ENCODE peak calls at places on chromosomes 4 and X, in nine cellular contexts. J is left cardiac atrium; L is HEK293T; X is bronchial epithelial cell; Z is CD4-positive, CD25-positive, alpha-beta regulatory T cell; Y is AG04450; M is Right ventricle myocardium superior; S is progenitor cell of endocrine pancreas; B is A172. H is an unnamed sample.

GRCh38 chrX:15848576-15848975 is 6.0 kb downstream of the AP1S2 start:
- DNase-seq in J (no peak), L (no peak), X (no peak), Z (no peak), Y (no peak), M (no peak), S (no peak), B (no peak), H (no peak)

GRCh38 chr4:158860856-158861255 is 92.0 kb downstream of the FNIP2 start:
- DNase-seq in J (no peak), L (no peak), X (no peak), Z (no peak), Y (no peak), M (no peak), S (no peak), B (no peak), H (no peak)

GRCh38 chrX:48989483-48989882 is 12.6 kb downstream of the GRIPAP1 start:
- DNase-seq in J (peak), L (no peak), X (no peak), Z (no peak), Y (no peak), M (no peak), S (no peak), B (no peak), H (no peak)

GRCh38 chrX:136754641-136755040 is 26.1 kb downstream of the ARHGEF6 start:
- DNase-seq in J (peak), L (no peak), X (no peak), Z (no peak), Y (no peak), M (peak), S (no peak), B (no peak), H (peak)

GRCh38 chrX:56787734-56788152 is 58.7 kb downstream of the NBDY start:
- DNase-seq in J (no peak), L (no peak), X (no peak), Z (no peak), Y (no peak), M (no peak), S (no peak), B (no peak), H (no peak)

GRCh38 chr4:74032064-74032463 is 6.4 kb downstream of the CXCL3 start:
- DNase-seq in J (no peak), L (no peak), X (peak), Z (no peak), Y (no peak), M (no peak), S (no peak), B (peak), H (no peak)

GRCh38 chr4:90922174-90922573 is 795.0 kb downstream of the CCSER1 start:
- DNase-seq in J (no peak), L (no peak), X (no peak), Z (no peak), Y (no peak), M (no peak), S (no peak), B (no peak), H (no peak)

GRCh38 chrX:48702032-48702431 is 5.5 kb downstream of the SUV39H1 start:
- DNase-seq in J (no peak), L (no peak), X (no peak), Z (no peak), Y (no peak), M (no peak), S (no peak), B (no peak), H (no peak)

GRCh38 chr4:23374280-23374679 is 515.6 kb downstream of the PPARGC1A start:
- DNase-seq in J (no peak), L (no peak), X (peak), Z (no peak), Y (no peak), M (no peak), S (no peak), B (no peak), H (no peak)

GRCh38 chr4:152556283-152556682 is 20.4 kb upstream of the FBXW7 start:
- DNase-seq in J (no peak), L (no peak), X (no peak), Z (no peak), Y (no peak), M (no peak), S (no peak), B (no peak), H (no peak)

GRCh38 chrX:154731203-154731602 is 19.7 kb downstream of the GAB3 start:
- DNase-seq in J (no peak), L (no peak), X (no peak), Z (no peak), Y (no peak), M (no peak), S (no peak), B (no peak), H (no peak)

H was measured in CD4-positive, alpha-beta T cell.